ENCODE peak calls at places on chromosomes 3 and 15, in four cellular contexts. G, V, O and N are unnamed samples.

GRCh38 chr3:157390713-157391515 is 45.7 kb upstream of the PTX3 start:
- DNase-seq in G (no peak), V (no peak), O (no peak), N (no peak)

GRCh38 chr3:48130321-48130881 is 57.8 kb downstream of the CDC25A start:
- DNase-seq in V (no peak), O (no peak), G (no peak), N (no peak)

GRCh38 chr3:41682996-41683395 is 278.9 kb downstream of the ULK4 start:
- DNase-seq in O (no peak), G (no peak), V (no peak), N (peak)

GRCh38 chr3:14870564-14871060 is 51.9 kb downstream of the FGD5 start:
- DNase-seq in G (no peak), O (no peak), V (no peak), N (no peak)

GRCh38 chr3:186052096-186052495 is 56.8 kb downstream of the ETV5 start:
- DNase-seq in O (no peak), G (no peak), V (no peak), N (no peak)

GRCh38 chr3:16174389-16174788 is at the start of gene GALNT15:
- DNase-seq in O (no peak), V (no peak), G (peak), N (peak)

GRCh38 chr15:39188314-39188713 is 392.6 kb upstream of the THBS1 start:
- DNase-seq in V (no peak), G (no peak), O (no peak), N (no peak)

GRCh38 chr15:101455291-101455916 is 34.1 kb downstream of the PCSK6 start:
- DNase-seq in G (no peak), O (no peak), V (no peak), N (no peak)

GRCh38 chr15:78034495-78035191 is 42.9 kb downstream of the TBC1D2B start:
- DNase-seq in G (no peak), V (peak), O (no peak), N (no peak)

GRCh38 chr3:125194849-125195601 is 17.5 kb downstream of the SLC12A8 start:
- DNase-seq in O (no peak), G (no peak), V (no peak), N (peak)

GRCh38 chr15:37877851-37878577 is 56.4 kb upstream of the TMCO5A start:
- DNase-seq in V (no peak), G (no peak), O (no peak), N (peak)

GRCh38 chr3:134810850-134811249 is 15.8 kb downstream of the EPHB1 start:
- DNase-seq in G (no peak), O (no peak), V (no peak), N (no peak)

GRCh38 chr3:58607816-58608215 is 30.6 kb upstream of the FAM107A start:
- DNase-seq in O (no peak), G (no peak), V (no peak), N (no peak)

GRCh38 chr15:95556866-95557225 is 773.7 kb upstream of the NR2F2 start:
- DNase-seq in O (no peak), G (no peak), V (no peak), N (no peak)

GRCh38 chr15:33722005-33722672 is 246.2 kb upstream of the CHRM5 start:
- DNase-seq in V (peak), G (no peak), O (no peak), N (no peak)

GRCh38 chr3:31442755-31443154 is 90.0 kb upstream of the STT3B start:
- DNase-seq in V (no peak), G (no peak), O (no peak), N (no peak)

GRCh38 chr3:160869825-160870224 is 113.8 kb downstream of the PPM1L start:
- DNase-seq in V (no peak), O (no peak), G (no peak), N (no peak)

GRCh38 chr3:19146685-19147650 is 1.3 kb upstream of the KCNH8 start:
- DNase-seq in G (peak), V (peak), O (peak), N (no peak)

GRCh38 chr3:22349445-22349844 is 598.4 kb upstream of the ZNF385D start:
- DNase-seq in V (no peak), O (no peak), G (no peak), N (no peak)

GRCh38 chr3:104388624-104389023 is 978.1 kb upstream of the ALCAM start:
- DNase-seq in O (no peak), V (no peak), G (no peak), N (no peak)

GRCh38 chr3:149523899-149524298 is 49.4 kb downstream of the TM4SF4 start:
- DNase-seq in O (no peak), V (no peak), G (no peak), N (no peak)

GRCh38 chr3:8847317-8847716 is 77.9 kb upstream of the OXTR start:
- DNase-seq in V (no peak), G (no peak), O (no peak), N (no peak)

GRCh38 chr3:126557415-126557745 is 1.4 kb downstream of the C3orf22 start:
- DNase-seq in O (peak), G (no peak), V (no peak), N (no peak)

GRCh38 chr3:134309987-134310700 is 59.5 kb upstream of the RYK start:
- DNase-seq in V (no peak), O (no peak), G (no peak), N (no peak)

GRCh38 chr15:28104326-28104725 is 5.2 kb upstream of the OCA2 start:
- DNase-seq in O (no peak), G (no peak), V (no peak), N (no peak)

GRCh38 chr3:73203633-73204032 is 142.2 kb downstream of the EBLN2 start:
- DNase-seq in G (no peak), O (no peak), V (no peak), N (no peak)

GRCh38 chr3:149080699-149081091 is 5.6 kb downstream of the HLTF start:
- DNase-seq in V (no peak), G (no peak), O (no peak), N (no peak)

GRCh38 chr3:185312006-185312405 is 50.9 kb upstream of the MAP3K13 start:
- DNase-seq in G (no peak), V (no peak), O (no peak), N (no peak)

GRCh38 chr3:94694894-94695293 is 632.0 kb downstream of the NSUN3 start:
- DNase-seq in V (no peak), O (no peak), G (no peak), N (no peak)

GRCh38 chr3:138113309-138113708 is 2.1 kb downstream of the DZIP1L start:
- DNase-seq in V (no peak), G (no peak), O (no peak), N (no peak)

GRCh38 chr15:60590935-60591490 is 112.1 kb upstream of the ICE2 start:
- DNase-seq in G (peak), V (no peak), O (peak), N (no peak)

GRCh38 chr15:60721706-60722105 is 242.8 kb upstream of the ICE2 start:
- DNase-seq in G (no peak), V (no peak), O (no peak), N (no peak)

GRCh38 chr3:41200669-41201021 is 1.3 kb downstream of the CTNNB1 start:
- DNase-seq in O (peak), G (peak), V (peak), N (no peak)

DNA sequence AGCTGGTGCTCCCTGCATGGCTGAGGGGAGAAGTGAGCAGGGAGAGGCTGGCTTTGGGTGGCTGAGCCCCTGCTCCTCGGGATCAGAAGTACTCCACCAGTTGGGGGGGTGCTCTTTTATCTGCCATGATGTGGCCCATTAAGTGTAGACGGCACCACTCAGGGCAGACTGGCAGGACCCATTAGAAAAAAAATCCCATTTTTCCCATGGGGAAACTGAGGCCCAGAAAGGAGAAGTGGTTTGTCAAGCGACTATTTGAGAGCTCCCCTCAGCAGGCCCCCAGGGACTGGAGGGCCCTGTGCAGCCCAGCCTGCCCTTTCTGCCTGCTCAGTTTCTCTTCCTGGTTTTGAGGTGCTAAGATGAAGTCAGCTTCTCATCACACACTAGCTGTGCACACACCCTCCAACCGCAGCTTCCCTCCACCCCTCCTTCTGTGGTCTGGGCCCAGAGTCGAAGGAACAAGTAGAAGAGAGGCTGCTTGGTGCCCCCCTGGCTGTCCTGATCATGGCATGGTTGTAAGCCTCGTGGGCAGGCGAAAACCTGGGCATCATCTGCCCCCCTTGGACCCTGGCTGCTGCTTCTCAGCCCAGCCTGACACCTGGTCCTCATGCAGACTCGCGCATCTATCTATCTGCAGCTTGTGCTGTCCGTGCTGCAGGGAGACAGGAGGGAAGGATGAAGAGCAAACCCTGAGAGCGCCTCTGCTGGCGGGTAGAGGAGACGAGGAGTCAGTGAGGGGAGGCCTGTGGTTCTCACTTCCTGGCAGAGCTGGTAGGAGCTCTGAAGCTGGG is 5.6 kb downstream of the CSK start:
- DNase-seq in V (peak), O (peak), G (peak), N (no peak)
- TF ChIP-seq CTCF in V (peak), O (no peak), G (peak), N (peak)

DNA sequence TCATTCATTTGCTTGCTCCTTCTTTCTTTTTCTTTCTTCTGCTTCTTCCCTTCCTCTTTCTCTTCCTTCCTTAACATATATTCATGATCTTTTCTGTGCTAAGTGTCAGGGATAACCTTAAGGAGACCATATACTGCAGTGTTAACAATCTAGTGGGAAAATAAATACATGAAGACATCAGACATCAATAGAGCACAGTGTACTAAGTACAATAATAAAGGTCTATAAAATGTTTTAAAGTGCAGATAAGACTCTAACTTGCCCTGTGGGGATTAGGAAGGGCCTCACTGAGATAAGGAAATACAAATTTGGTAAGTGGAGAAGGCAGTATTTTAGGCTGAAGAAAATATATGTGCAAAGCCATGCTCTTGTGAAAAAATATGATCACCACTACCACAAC is 49.2 kb upstream of the NANOGP8 start:
- DNase-seq in O (no peak), G (no peak), V (no peak), N (no peak)
- TF ChIP-seq CTCF in O (no peak), G (no peak), V (no peak), N (no peak)

GRCh38 chr3:52198643-52199608 is 966 bp downstream of the ALAS1 start:
- DNase-seq in O (no peak), V (peak), G (no peak), N (no peak)

GRCh38 chr3:52196977-52197376 is 983 bp upstream of the ALAS1 start:
- DNase-seq in O (no peak), V (no peak), G (no peak), N (no peak)

GRCh38 chr3:52195823-52196331 is 2.1 kb upstream of the ALAS1 start:
- DNase-seq in V (no peak), G (no peak), O (no peak), N (no peak)

GRCh38 chr3:52197499-52197841 is 490 bp upstream of the ALAS1 start:
- DNase-seq in G (no peak), O (no peak), V (no peak), N (no peak)

DNA sequence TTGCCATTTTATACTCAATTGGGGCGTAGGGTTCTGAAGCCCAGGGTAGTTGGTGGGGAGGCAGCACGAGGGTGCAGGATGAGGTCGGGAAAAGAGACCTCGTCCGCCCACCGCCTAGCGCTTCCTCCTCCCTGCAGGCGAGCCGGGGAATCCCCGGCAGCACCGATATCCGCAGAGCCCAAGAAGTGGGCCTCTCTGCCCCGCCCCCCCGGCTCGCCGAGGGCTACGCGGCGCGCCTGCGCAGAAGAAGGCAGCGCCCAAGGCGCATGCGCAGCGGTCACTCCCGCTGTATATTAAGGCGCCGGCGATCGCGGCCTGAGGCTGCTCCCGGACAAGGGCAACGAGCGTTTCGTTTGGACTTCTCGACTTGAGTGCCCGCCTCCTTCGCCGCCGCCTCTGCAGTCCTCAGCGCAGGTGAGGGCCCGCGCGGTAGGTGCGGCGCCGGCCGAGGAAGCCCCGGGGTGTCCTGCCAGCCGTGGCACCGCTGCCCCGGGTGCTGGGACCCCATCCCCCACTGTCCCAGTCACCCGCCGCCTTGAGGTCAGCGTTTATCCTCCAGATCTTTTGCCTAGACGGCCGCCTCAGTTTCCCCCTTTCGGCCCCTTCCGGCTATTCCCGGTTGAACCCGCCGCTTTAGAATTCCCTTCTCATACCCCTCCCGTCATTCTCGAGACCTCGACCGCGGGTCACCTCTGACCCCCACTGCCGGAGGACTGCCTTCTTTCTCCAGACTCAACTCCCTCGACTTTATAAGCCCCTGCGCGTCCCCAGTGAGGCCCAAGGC is at the start of gene ALAS1:
- DNase-seq in O (peak), G (peak), V (peak), N (peak)
- TF ChIP-seq CTCF in O (no peak), G (no peak), V (no peak), N (peak)

GRCh38 chr3:129316121-129317013 is 37.7 kb downstream of the HMCES start:
- DNase-seq in V (peak), O (peak), G (peak), N (no peak)
- TF ChIP-seq CTCF in V (peak), O (no peak), G (peak), N (peak)

GRCh38 chr15:47410243-47410642 is 307.1 kb upstream of the SEMA6D start:
- DNase-seq in V (no peak), G (no peak), O (no peak), N (no peak)

GRCh38 chr15:47409038-47409437 is 308.3 kb upstream of the SEMA6D start:
- DNase-seq in O (no peak), G (no peak), V (no peak), N (no peak)

GRCh38 chr15:47405768-47406167 is 311.5 kb upstream of the SEMA6D start:
- DNase-seq in O (no peak), G (no peak), V (no peak), N (no peak)

GRCh38 chr15:47409601-47410000 is 307.7 kb upstream of the SEMA6D start:
- DNase-seq in V (no peak), G (no peak), O (no peak), N (no peak)

DNA sequence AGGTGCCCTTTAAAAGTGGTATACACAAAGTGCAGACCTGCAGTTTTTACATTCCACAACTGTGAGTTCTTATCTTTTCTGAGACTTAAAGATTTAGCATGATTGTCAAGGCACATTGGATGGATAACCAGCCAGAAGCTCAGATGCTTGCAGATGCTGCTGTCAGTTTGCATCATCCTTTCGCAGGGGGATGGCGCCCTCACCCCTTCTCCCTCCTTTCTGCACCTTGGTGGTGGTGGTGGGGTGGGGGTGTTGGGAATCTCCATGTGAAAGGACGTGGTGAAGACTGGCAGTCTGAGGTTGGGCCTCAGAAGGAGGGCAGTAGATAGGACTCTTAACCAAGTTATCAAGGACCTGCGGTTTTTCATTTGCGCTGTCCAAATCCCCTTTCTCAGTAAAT is 309.6 kb upstream of the SEMA6D start:
- DNase-seq in V (no peak), O (no peak), G (no peak), N (no peak)
- TF ChIP-seq CTCF in V (no peak), O (no peak), G (no peak), N (no peak)

DNA sequence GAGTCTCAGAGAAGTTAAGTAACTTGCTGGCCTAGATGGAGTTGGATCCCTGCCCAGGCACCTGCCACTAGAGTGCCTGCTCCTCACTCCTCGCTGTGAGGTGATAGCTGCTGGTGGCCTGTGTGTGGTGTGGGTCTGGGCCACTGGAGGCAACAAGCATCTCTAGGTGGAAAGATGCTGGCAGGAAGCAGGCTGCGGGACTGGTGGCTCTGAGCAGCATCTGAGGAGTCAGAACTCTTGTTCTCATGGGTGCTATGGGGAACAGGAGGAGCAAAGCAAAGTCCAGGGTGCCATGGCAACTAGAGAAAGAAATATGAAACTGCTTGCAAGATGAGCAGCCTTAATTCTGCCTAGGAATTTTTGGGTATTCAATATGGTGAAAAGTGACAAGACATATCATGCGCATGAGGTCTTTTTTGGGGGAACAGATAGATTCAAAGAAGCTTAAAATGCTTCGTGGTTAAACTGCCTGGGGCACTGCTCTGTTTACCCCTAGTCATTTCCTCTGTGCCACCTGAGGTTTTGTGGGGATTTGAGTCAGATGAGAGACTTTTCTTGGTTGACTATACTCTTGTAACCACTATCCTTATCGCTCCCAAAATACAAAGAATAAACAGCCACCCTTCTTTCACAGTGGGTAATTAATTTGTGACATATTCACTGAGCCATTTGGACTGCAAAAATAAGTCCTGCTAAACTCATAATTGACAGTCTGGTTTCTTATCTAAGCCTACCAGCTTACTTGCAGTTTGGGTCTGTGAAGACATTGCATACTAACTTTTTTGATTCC is 50.3 kb downstream of the MED12L start:
- DNase-seq in O (no peak), V (no peak), G (peak), N (no peak)
- TF ChIP-seq CTCF in O (no peak), V (no peak), G (no peak), N (no peak)

DNA sequence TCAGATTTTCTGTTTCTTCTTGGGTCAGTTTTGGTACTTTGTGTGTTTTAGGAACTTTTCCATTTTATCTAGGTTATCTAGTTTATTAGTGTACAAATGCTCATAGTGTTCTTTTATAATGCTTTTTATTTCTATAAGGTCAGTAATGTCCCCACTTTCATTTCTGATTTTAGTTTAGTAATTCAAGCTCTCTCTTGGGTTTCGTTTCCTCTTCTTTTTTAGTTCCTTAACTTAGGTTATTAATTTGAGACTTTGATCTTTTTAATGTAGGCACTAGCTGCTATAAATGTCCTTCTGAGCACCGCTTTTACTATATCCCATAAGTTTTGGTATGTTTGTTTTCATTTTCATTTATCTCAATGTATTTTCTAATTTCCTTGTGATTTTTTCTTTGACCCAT is 27.0 kb upstream of the CD200R1L start:
- DNase-seq in G (no peak), O (no peak), V (peak), N (no peak)
- TF ChIP-seq CTCF in G (no peak), O (no peak), V (no peak), N (no peak)

GRCh38 chr3:80606073-80606472 is 838.3 kb upstream of the ROBO1 start:
- DNase-seq in V (no peak), G (no peak), O (no peak), N (no peak)
- TF ChIP-seq CTCF in V (no peak), G (no peak), O (no peak), N (no peak)

GRCh38 chr15:66378814-66379430 is 7.8 kb upstream of the MAP2K1 start:
- DNase-seq in G (no peak), O (no peak), V (no peak), N (no peak)
- TF ChIP-seq CTCF in G (no peak), O (no peak), V (no peak), N (no peak)

GRCh38 chr15:25437751-25438600 is 848 bp downstream of the UBE3A start:
- DNase-seq in O (peak), G (peak), V (peak), N (no peak)
- TF ChIP-seq CTCF in O (no peak), G (peak), V (peak), N (peak)